ENCODE peak calls at places on chromosome 21, in ten cellular contexts. J, I, E, S, M, R, B, Y, N and L are unnamed samples.

GRCh38 chr21:37502947-37503346 is 136.4 kb downstream of the DYRK1A start:
- DNase-seq in J (no peak), I (no peak), E (no peak), S (no peak), M (no peak), R (no peak), B (no peak), Y (no peak), N (no peak), L (no peak)

GRCh38 chr21:38229260-38229877 is 27.4 kb upstream of the KCNJ15 start:
- DNase-seq in J (peak; percentile 16), I (no peak), E (no peak), S (peak; percentile 37), M (no peak), R (no peak), B (no peak), Y (no peak), N (no peak), L (no peak)

GRCh38 chr21:43734830-43735229 is 15.9 kb downstream of the PDXK start:
- DNase-seq in J (no peak), I (peak; percentile 40), E (no peak), S (peak; percentile 72), M (no peak), R (no peak), B (peak; percentile 85), Y (no peak), N (no peak), L (no peak)

GRCh38 chr21:31335957-31336738 is 7.9 kb downstream of the TIAM1 start:
- DNase-seq in J (no peak), I (peak; percentile 84), E (no peak), S (peak; percentile 96), M (no peak), R (peak; percentile 70), B (peak; percentile 96), Y (peak; percentile 20), N (no peak), L (no peak)

GRCh38 chr21:18178509-18178908 is 66.1 kb upstream of the CHODL start:
- DNase-seq in J (no peak), I (no peak), E (no peak), S (no peak), M (no peak), R (no peak), B (no peak), Y (no peak), N (no peak), L (no peak)

GRCh38 chr21:37522641-37523295 is 156.2 kb downstream of the DYRK1A start:
- DNase-seq in J (no peak), I (no peak), E (no peak), S (no peak), M (no peak), R (no peak), B (no peak), Y (no peak), N (no peak), L (no peak)

GRCh38 chr21:25898671-25899070 is 163.9 kb downstream of the GABPA start:
- DNase-seq in J (no peak), I (peak; percentile 9), E (no peak), S (peak; percentile 20), M (no peak), R (no peak), B (no peak), Y (no peak), N (no peak), L (no peak)

GRCh38 chr21:38383411-38384245 is 114.6 kb downstream of the ERG start:
- DNase-seq in J (no peak), I (no peak), E (no peak), S (no peak), M (no peak), R (no peak), B (no peak), Y (no peak), N (no peak), L (peak; percentile 40)

GRCh38 chr21:18350216-18350615 is 53.4 kb downstream of the TMPRSS15 start:
- DNase-seq in J (no peak), I (no peak), E (no peak), S (peak; percentile 51), M (no peak), R (no peak), B (no peak), Y (no peak), N (no peak), L (no peak)

GRCh38 chr21:42679982-42680330 is 26.5 kb downstream of the PDE9A start:
- DNase-seq in J (no peak), I (no peak), E (no peak), S (no peak), M (no peak), R (no peak), B (no peak), Y (no peak), N (no peak), L (no peak)

GRCh38 chr21:41361786-41362604 is at the start of gene MX2:
- DNase-seq in J (peak; percentile 35), I (peak; percentile 96), E (no peak), S (peak; percentile 93), M (peak; percentile 84), R (no peak), B (peak; percentile 93), Y (peak; percentile 81), N (no peak), L (peak; percentile 81)